ENCODE peak calls at places on chromosomes 5 and 9, in nine cellular contexts. S is spleen, L is esophagus squamous epithelium, W is H1, I is adrenal gland, U is IMR-90, Z is thyroid gland, B is body of pancreas, R is transverse colon. F is an unnamed sample. For H3K36me3 and H3K4me1, the result is how much of the 10 kb centered on the place peaks cover.

GRCh38 chr5:121967187-121967586 is 5.4 kb downstream of the SRFBP1 start:
- DNase-seq in S (no peak), L (no peak), W (no peak), I (no peak), U (peak), Z (no peak), B (no peak), R (no peak), F (no peak)

GRCh38 chr9:129095908-129096307 is 14.7 kb downstream of the CRAT start:
- DNase-seq in S (no peak), L (no peak), W (no peak), I (no peak), U (no peak), Z (no peak), B (no peak), R (no peak), F (no peak)

GRCh38 chr5:150112211-150113046 is 26.1 kb upstream of the CSF1R start:
- DNase-seq in S (no peak), L (no peak), W (no peak), I (peak), U (peak), Z (no peak), B (no peak), R (no peak), F (peak)

GRCh38 chr5:67287795-67288194 is 91.2 kb upstream of the CD180 start:
- DNase-seq in S (no peak), L (no peak), W (no peak), I (no peak), U (peak), Z (no peak), B (no peak), R (no peak), F (no peak)

GRCh38 chr5:165642366-165642765 is 2136.9 kb downstream of the MAT2B start:
- DNase-seq in S (no peak), L (no peak), W (no peak), I (no peak), U (no peak), Z (no peak), B (no peak), R (no peak), F (no peak)

GRCh38 chr5:8842906-8843590 is 702.8 kb downstream of the SEMA5A start:
- DNase-seq in S (no peak), L (no peak), W (no peak), I (no peak), U (peak), Z (no peak), B (no peak), R (no peak), F (peak)

GRCh38 chr5:2629035-2629434 is 122.4 kb downstream of the IRX2 start:
- DNase-seq in S (no peak), L (no peak), W (no peak), I (no peak), U (no peak), Z (no peak), B (no peak), R (no peak), F (no peak)

GRCh38 chr5:22649076-22649475 is 204.1 kb downstream of the CDH12 start:
- DNase-seq in S (no peak), L (no peak), W (no peak), I (no peak), U (no peak), Z (no peak), B (peak), R (no peak), F (no peak)

GRCh38 chr5:59066367-59067163 is 483.7 kb downstream of the RAB3C start:
- DNase-seq in S (no peak), L (no peak), W (no peak), I (no peak), U (peak), Z (no peak), B (no peak), R (no peak), F (no peak)

GRCh38 chr9:95509851-95510529 is 6.8 kb downstream of the PTCH1 start:
- DNase-seq in S (no peak), L (no peak), W (no peak), I (no peak), U (no peak), Z (peak), B (peak), R (peak), F (no peak)

GRCh38 chr5:154972476-154973080 is 31.7 kb downstream of the MRPL22 start:
- DNase-seq in S (no peak), L (no peak), W (no peak), I (peak), U (peak), Z (peak), B (no peak), R (no peak), F (no peak)

GRCh38 chr5:67880876-67881275 is 334.7 kb upstream of the PIK3R1 start:
- DNase-seq in S (no peak), L (no peak), W (no peak), I (peak), U (no peak), Z (peak), B (no peak), R (no peak), F (no peak)

GRCh38 chr5:53191766-53192165 is 82.2 kb upstream of the MOCS2 start:
- DNase-seq in S (no peak), L (no peak), W (no peak), I (no peak), U (peak), Z (no peak), B (no peak), R (no peak), F (no peak)

GRCh38 chr5:151569132-151570046 is 21.7 kb downstream of the FAT2 start:
- DNase-seq in S (no peak), L (no peak), W (no peak), I (no peak), U (no peak), Z (peak), B (no peak), R (no peak), F (no peak)

GRCh38 chr5:79560774-79561524 is 47.0 kb upstream of the HOMER1 start:
- DNase-seq in S (no peak), L (no peak), W (no peak), I (no peak), U (peak), Z (no peak), B (no peak), R (no peak), F (no peak)

GRCh38 chr5:160369990-160370712 is at the start of gene C1QTNF2:
- DNase-seq in S (peak), L (no peak), W (no peak), I (peak), U (peak), Z (peak), B (peak), R (peak), F (no peak)

GRCh38 chr9:32873131-32873530 is 89.8 kb downstream of the TMEM215 start:
- DNase-seq in S (no peak), L (no peak), W (no peak), I (no peak), U (no peak), Z (peak), B (no peak), R (no peak), F (no peak)

GRCh38 chr5:141662028-141662427 is 10.8 kb upstream of the FCHSD1 start:
- DNase-seq in S (no peak), L (no peak), W (no peak), I (no peak), U (no peak), Z (no peak), B (no peak), R (no peak), F (no peak)

GRCh38 chr5:18772475-18772874 is 1138.2 kb downstream of the TAF11L14 start:
- DNase-seq in S (no peak), L (no peak), W (no peak), I (no peak), U (no peak), Z (no peak), B (peak), R (no peak), F (no peak)

GRCh38 chr5:32413466-32414263 is 30.9 kb downstream of the ZFR start:
- DNase-seq in S (no peak), L (no peak), W (no peak), I (no peak), U (no peak), Z (no peak), B (no peak), R (no peak), F (no peak)

GRCh38 chr5:57434227-57434640 is 48.4 kb downstream of the ACTBL2 start:
- DNase-seq in S (no peak), L (no peak), W (no peak), I (no peak), U (no peak), Z (peak), B (no peak), R (no peak), F (no peak)

GRCh38 chr5:132962429-132962928 is 955 bp downstream of the AFF4 start:
- DNase-seq in S (no peak), L (no peak), W (no peak), I (peak), U (peak), Z (peak), B (peak), R (peak), F (no peak)

GRCh38 chr5:173295796-173296195 is 32.4 kb downstream of the STC2 start:
- DNase-seq in S (no peak), L (no peak), W (no peak), I (no peak), U (no peak), Z (no peak), B (no peak), R (no peak), F (no peak)
- H3K36me3 ChIP-seq in S (under half), L (under half), W (under half), I (under half), U (under half), Z (under half), B (under half), R (under half), F (under half)

GRCh38 chr9:132670359-132670815 is at the start of gene GTF3C4:
- DNase-seq in S (peak), L (peak), W (no peak), I (peak), U (peak), Z (peak), B (peak), R (peak), F (peak)

GRCh38 chr9:132669329-132669635 is 501 bp downstream of the DDX31 start:
- DNase-seq in S (no peak), L (no peak), W (no peak), I (no peak), U (no peak), Z (no peak), B (no peak), R (no peak), F (no peak)

GRCh38 chr9:132670816-132671371 is 630 bp downstream of the GTF3C4 start:
- DNase-seq in S (peak), L (no peak), W (no peak), I (peak), U (peak), Z (peak), B (peak), R (peak), F (no peak)

GRCh38 chr9:132671620-132672412 is 1.6 kb downstream of the GTF3C4 start:
- DNase-seq in S (no peak), L (no peak), W (no peak), I (no peak), U (peak), Z (no peak), B (no peak), R (no peak), F (no peak)

GRCh38 chr9:132669636-132670358 is at the start of gene DDX31:
- DNase-seq in S (peak), L (peak), W (no peak), I (peak), U (peak), Z (peak), B (peak), R (peak), F (peak)
- TF ChIP-seq POLR2A in S (peak), L (peak), W (no peak), I (peak), U (peak), Z (peak), B (peak), R (peak), F (peak)

DNA sequence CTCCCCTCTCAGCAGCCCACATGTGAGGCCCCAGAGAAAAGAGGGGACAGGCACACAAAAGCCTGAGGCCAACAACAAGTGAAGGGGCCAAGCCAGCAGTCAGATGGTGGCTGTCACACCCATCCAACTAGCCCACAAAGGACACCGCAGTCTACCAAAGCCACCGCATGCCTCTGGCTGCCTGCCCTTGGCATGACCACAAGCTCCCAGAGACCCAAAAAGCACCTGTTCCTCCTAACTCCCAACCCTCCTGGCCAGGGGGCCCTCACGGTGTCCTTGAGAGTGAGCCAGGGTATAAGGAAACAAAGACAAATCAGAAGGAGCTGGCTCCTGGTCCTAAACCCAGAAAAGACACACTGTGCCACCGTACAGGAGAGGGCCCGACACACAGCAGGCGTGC is 77.8 kb upstream of the LRRTM2 start:
- DNase-seq in S (peak), L (no peak), W (no peak), I (peak), U (no peak), Z (peak), B (peak), R (no peak), F (no peak)
- H3K4me1 ChIP-seq in S (under half), L (under half), W (under half), I (under half), U (under half), Z (half or more), B (half or more), R (under half), F (half or more)

DNA sequence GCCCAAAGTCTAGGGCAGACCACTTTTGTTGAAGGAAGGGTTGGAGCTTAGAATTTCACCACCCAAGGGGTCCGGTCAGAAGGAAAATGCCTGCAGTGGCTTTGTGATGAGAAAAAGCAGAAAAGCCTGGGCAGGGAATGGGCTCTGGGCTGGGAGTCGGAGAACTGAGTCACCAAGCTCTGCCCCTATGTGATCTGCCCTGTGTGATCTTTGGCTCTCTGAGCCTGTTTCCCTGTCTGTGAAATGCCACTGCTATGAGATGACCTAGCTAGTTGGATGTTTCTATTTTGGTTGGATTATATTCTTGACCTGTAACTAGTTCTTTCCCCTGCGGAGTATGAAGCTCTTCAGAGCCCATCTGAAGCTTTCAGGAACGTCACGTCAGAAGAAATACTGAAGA is 9.8 kb downstream of the POLR1E start:
- DNase-seq in S (no peak), L (no peak), W (no peak), I (no peak), U (no peak), Z (no peak), B (no peak), R (no peak), F (no peak)
- H3K36me3 ChIP-seq in S (half or more), L (half or more), W (half or more), I (half or more), U (half or more), Z (under half), B (under half), R (under half), F (under half)

GRCh38 chr9:81687521-81688261 is 1.7 kb downstream of the TLE1 start:
- DNase-seq in S (peak), L (no peak), W (no peak), I (peak), U (no peak), Z (peak), B (peak), R (peak), F (peak)

GRCh38 chr9:81690251-81690851 is 1.0 kb upstream of the TLE1 start:
- DNase-seq in S (peak), L (no peak), W (no peak), I (peak), U (peak), Z (peak), B (peak), R (peak), F (peak)

GRCh38 chr9:81685763-81686613 is 3.4 kb downstream of the TLE1 start:
- DNase-seq in S (no peak), L (no peak), W (no peak), I (no peak), U (peak), Z (peak), B (no peak), R (no peak), F (no peak)

GRCh38 chr9:81686614-81687520 is 2.5 kb downstream of the TLE1 start:
- DNase-seq in S (peak), L (peak), W (no peak), I (peak), U (peak), Z (peak), B (peak), R (peak), F (peak)

GRCh38 chr9:81689343-81690175 is at the start of gene TLE1:
- DNase-seq in S (peak), L (peak), W (peak), I (peak), U (peak), Z (peak), B (peak), R (peak), F (peak)
- TF ChIP-seq POLR2A in S (peak), L (peak), W (peak), I (peak), U (peak), Z (peak), B (peak), R (peak), F (peak)

GRCh38 chr5:170306381-170306790 is 8.8 kb upstream of the LCP2 start:
- DNase-seq in S (no peak), L (no peak), W (no peak), I (peak), U (peak), Z (peak), B (no peak), R (no peak), F (peak)
- H3K4me1 ChIP-seq in S (half or more), L (under half), W (under half), I (under half), U (under half), Z (half or more), B (under half), R (under half), F (under half)

GRCh38 chr5:72889324-72889723 is 66.5 kb upstream of the FCHO2 start:
- DNase-seq in S (no peak), L (no peak), W (no peak), I (no peak), U (no peak), Z (no peak), B (no peak), R (no peak), F (no peak)
- H3K36me3 ChIP-seq in S (half or more), L (half or more), W (half or more), I (half or more), U (half or more), Z (under half), B (half or more), R (half or more), F (half or more)

DNA sequence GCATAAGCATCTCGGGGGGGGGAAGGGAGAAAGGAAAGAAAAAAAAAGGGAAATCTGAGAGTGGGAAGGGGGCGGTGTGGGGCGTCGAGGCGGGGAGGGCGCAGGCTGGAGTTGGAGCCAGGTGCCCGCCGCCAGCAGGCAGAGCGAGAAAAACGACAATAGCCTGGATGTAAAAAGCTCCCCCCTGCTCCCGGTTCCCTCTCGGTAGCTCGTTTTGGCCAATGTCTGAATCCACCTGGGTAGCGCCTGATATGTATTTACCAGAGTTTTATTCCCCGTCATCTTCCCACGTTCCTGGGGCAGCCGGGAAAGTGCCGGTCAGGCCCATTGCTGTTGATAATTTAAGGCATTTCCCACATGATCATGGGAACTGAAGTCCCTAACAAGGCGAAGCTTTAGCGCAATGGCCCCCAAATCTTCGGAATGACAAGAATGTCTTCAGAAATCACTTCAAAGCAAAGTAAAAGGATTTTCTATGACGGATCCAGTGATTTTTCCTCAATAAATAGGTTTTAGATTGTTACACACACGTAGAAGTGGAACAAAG is 3.0 kb upstream of the OTP start:
- DNase-seq in S (no peak), L (no peak), W (no peak), I (no peak), U (no peak), Z (no peak), B (no peak), R (no peak), F (no peak)
- TF ChIP-seq POLR2A in S (no peak), L (no peak), W (no peak), I (no peak), U (no peak), Z (no peak), B (no peak), R (no peak), F (no peak)

F was measured in tibial nerve.